ENCODE peak calls at places on chromosome 20, in six cellular contexts. One of them, this sample, is unnamed.

GRCh38 chr20:46214831-46215488 is 93.3 kb downstream of the CDH22 start:
- DNase-seq in CD4-positive, alpha-beta T cell: no peak
- DNase-seq in psoas muscle: no peak
- DNase-seq in GM06990: no peak
- DNase-seq in astrocyte of the cerebellum: no peak
- DNase-seq in AG09319: no peak
- DNase-seq in this sample: no peak

GRCh38 chr20:39775110-39775509 is 813.0 kb downstream of the DHX35 start:
- DNase-seq in CD4-positive, alpha-beta T cell: no peak
- DNase-seq in psoas muscle: peak; percentile 89
- DNase-seq in GM06990: no peak
- DNase-seq in astrocyte of the cerebellum: peak; percentile 98
- DNase-seq in AG09319: peak; percentile 74
- DNase-seq in this sample: peak; percentile 86

GRCh38 chr20:61798632-61799031 is 267.0 kb downstream of the TAF4 start:
- DNase-seq in CD4-positive, alpha-beta T cell: no peak
- DNase-seq in psoas muscle: peak; percentile 52
- DNase-seq in GM06990: no peak
- DNase-seq in astrocyte of the cerebellum: no peak
- DNase-seq in AG09319: no peak
- DNase-seq in this sample: peak; percentile 54

GRCh38 chr20:25057234-25058050 is 497 bp downstream of the ACSS1 start:
- DNase-seq in CD4-positive, alpha-beta T cell: peak; percentile 60
- DNase-seq in psoas muscle: peak; percentile 85
- DNase-seq in GM06990: peak; percentile 81
- DNase-seq in astrocyte of the cerebellum: no peak
- DNase-seq in AG09319: no peak
- DNase-seq in this sample: peak; percentile 93

GRCh38 chr20:51497542-51498467 is 44.7 kb downstream of the NFATC2 start:
- DNase-seq in CD4-positive, alpha-beta T cell: no peak
- DNase-seq in psoas muscle: peak; percentile 56
- DNase-seq in GM06990: peak; percentile 69
- DNase-seq in astrocyte of the cerebellum: no peak
- DNase-seq in AG09319: no peak
- DNase-seq in this sample: no peak

GRCh38 chr20:6051505-6051904 is 2.4 kb downstream of the LRRN4 start:
- DNase-seq in CD4-positive, alpha-beta T cell: no peak
- DNase-seq in psoas muscle: no peak
- DNase-seq in GM06990: no peak
- DNase-seq in astrocyte of the cerebellum: peak; percentile 73
- DNase-seq in AG09319: no peak
- DNase-seq in this sample: no peak

GRCh38 chr20:53512076-53512475 is 81.6 kb downstream of the ZNF217 start:
- DNase-seq in CD4-positive, alpha-beta T cell: no peak
- DNase-seq in psoas muscle: no peak
- DNase-seq in GM06990: no peak
- DNase-seq in astrocyte of the cerebellum: no peak
- DNase-seq in AG09319: no peak
- DNase-seq in this sample: no peak

GRCh38 chr20:37945034-37945660 is 42.2 kb downstream of the VSTM2L start:
- DNase-seq in CD4-positive, alpha-beta T cell: no peak
- DNase-seq in psoas muscle: no peak
- DNase-seq in GM06990: no peak
- DNase-seq in astrocyte of the cerebellum: no peak
- DNase-seq in AG09319: no peak
- DNase-seq in this sample: no peak

GRCh38 chr20:56171087-56172012 is 77.2 kb upstream of the MC3R start:
- DNase-seq in CD4-positive, alpha-beta T cell: no peak
- DNase-seq in psoas muscle: no peak
- DNase-seq in GM06990: no peak
- DNase-seq in astrocyte of the cerebellum: no peak
- DNase-seq in AG09319: no peak
- DNase-seq in this sample: no peak

GRCh38 chr20:45685896-45686295 is 15.9 kb upstream of the WFDC11 start:
- DNase-seq in CD4-positive, alpha-beta T cell: no peak
- DNase-seq in psoas muscle: no peak
- DNase-seq in GM06990: no peak
- DNase-seq in astrocyte of the cerebellum: no peak
- DNase-seq in AG09319: no peak
- DNase-seq in this sample: no peak

GRCh38 chr20:41358717-41359116 is 7.9 kb downstream of the EMILIN3 start:
- DNase-seq in CD4-positive, alpha-beta T cell: no peak
- DNase-seq in psoas muscle: peak; percentile 39
- DNase-seq in GM06990: no peak
- DNase-seq in astrocyte of the cerebellum: no peak
- DNase-seq in AG09319: no peak
- DNase-seq in this sample: no peak

GRCh38 chr20:61173267-61173666 is 78.8 kb upstream of the CDH4 start:
- DNase-seq in CD4-positive, alpha-beta T cell: no peak
- DNase-seq in psoas muscle: no peak
- DNase-seq in GM06990: no peak
- DNase-seq in astrocyte of the cerebellum: no peak
- DNase-seq in AG09319: no peak
- DNase-seq in this sample: no peak

GRCh38 chr20:16212790-16213189 is 360.5 kb downstream of the KIF16B start:
- DNase-seq in CD4-positive, alpha-beta T cell: no peak
- DNase-seq in psoas muscle: no peak
- DNase-seq in GM06990: no peak
- DNase-seq in astrocyte of the cerebellum: no peak
- DNase-seq in AG09319: no peak
- DNase-seq in this sample: no peak

GRCh38 chr20:57680131-57680716 is 29.6 kb downstream of the PMEPA1 start:
- DNase-seq in CD4-positive, alpha-beta T cell: no peak
- DNase-seq in psoas muscle: no peak
- DNase-seq in GM06990: peak; percentile 72
- DNase-seq in astrocyte of the cerebellum: no peak
- DNase-seq in AG09319: no peak
- DNase-seq in this sample: no peak

GRCh38 chr20:24667689-24668383 is 198.4 kb downstream of the SYNDIG1 start:
- DNase-seq in CD4-positive, alpha-beta T cell: no peak
- DNase-seq in psoas muscle: no peak
- DNase-seq in GM06990: no peak
- DNase-seq in astrocyte of the cerebellum: no peak
- DNase-seq in AG09319: no peak
- DNase-seq in this sample: peak; percentile 20

GRCh38 chr20:58891686-58892125 is 39.2 kb downstream of the GNAS start:
- DNase-seq in CD4-positive, alpha-beta T cell: peak; percentile 23
- DNase-seq in psoas muscle: peak; percentile 72
- DNase-seq in GM06990: no peak
- DNase-seq in astrocyte of the cerebellum: no peak
- DNase-seq in AG09319: no peak
- DNase-seq in this sample: peak; percentile 80

GRCh38 chr20:19322061-19322985 is 109.9 kb downstream of the SLC24A3 start:
- DNase-seq in CD4-positive, alpha-beta T cell: no peak
- DNase-seq in psoas muscle: no peak
- DNase-seq in GM06990: no peak
- DNase-seq in astrocyte of the cerebellum: no peak
- DNase-seq in AG09319: no peak
- DNase-seq in this sample: no peak

GRCh38 chr20:46857061-46857831 is 37.4 kb upstream of the EYA2 start:
- DNase-seq in CD4-positive, alpha-beta T cell: no peak
- DNase-seq in psoas muscle: no peak
- DNase-seq in GM06990: no peak
- DNase-seq in astrocyte of the cerebellum: no peak
- DNase-seq in AG09319: no peak
- DNase-seq in this sample: no peak

GRCh38 chr20:47389867-47390347 is 33.4 kb upstream of the ZMYND8 start:
- DNase-seq in CD4-positive, alpha-beta T cell: no peak
- DNase-seq in psoas muscle: no peak
- DNase-seq in GM06990: peak; percentile 71
- DNase-seq in astrocyte of the cerebellum: no peak
- DNase-seq in AG09319: peak; percentile 15
- DNase-seq in this sample: no peak

GRCh38 chr20:13683833-13684232 is 45.1 kb upstream of the TASP1 start:
- DNase-seq in CD4-positive, alpha-beta T cell: no peak
- DNase-seq in psoas muscle: no peak
- DNase-seq in GM06990: no peak
- DNase-seq in astrocyte of the cerebellum: no peak
- DNase-seq in AG09319: no peak
- DNase-seq in this sample: no peak

GRCh38 chr20:14986026-14986655 is 648.7 kb upstream of the FLRT3 start:
- DNase-seq in CD4-positive, alpha-beta T cell: no peak
- DNase-seq in psoas muscle: no peak
- DNase-seq in GM06990: no peak
- DNase-seq in astrocyte of the cerebellum: no peak
- DNase-seq in AG09319: no peak
- DNase-seq in this sample: peak; percentile 88

GRCh38 chr20:33131949-33132822 is 35.8 kb upstream of the BPIFA2 start:
- DNase-seq in CD4-positive, alpha-beta T cell: no peak
- DNase-seq in psoas muscle: no peak
- DNase-seq in GM06990: no peak
- DNase-seq in astrocyte of the cerebellum: no peak
- DNase-seq in AG09319: no peak
- DNase-seq in this sample: no peak

GRCh38 chr20:57654363-57654997 is 34.3 kb upstream of the ZBP1 start:
- DNase-seq in CD4-positive, alpha-beta T cell: peak; percentile 49
- DNase-seq in psoas muscle: peak; percentile 59
- DNase-seq in GM06990: no peak
- DNase-seq in astrocyte of the cerebellum: peak; percentile 29
- DNase-seq in AG09319: peak; percentile 25
- DNase-seq in this sample: peak; percentile 73

GRCh38 chr20:51021067-51022025 is 1.6 kb downstream of the KCNG1 start:
- DNase-seq in CD4-positive, alpha-beta T cell: no peak
- DNase-seq in psoas muscle: no peak
- DNase-seq in GM06990: no peak
- DNase-seq in astrocyte of the cerebellum: no peak
- DNase-seq in AG09319: no peak
- DNase-seq in this sample: no peak

GRCh38 chr20:47031821-47032220 is 137.2 kb downstream of the EYA2 start:
- DNase-seq in CD4-positive, alpha-beta T cell: no peak
- DNase-seq in psoas muscle: no peak
- DNase-seq in GM06990: no peak
- DNase-seq in astrocyte of the cerebellum: no peak
- DNase-seq in AG09319: no peak
- DNase-seq in this sample: no peak

GRCh38 chr20:54014301-54014914 is 56.0 kb downstream of the BCAS1 start:
- DNase-seq in CD4-positive, alpha-beta T cell: no peak
- DNase-seq in psoas muscle: no peak
- DNase-seq in GM06990: no peak
- DNase-seq in astrocyte of the cerebellum: no peak
- DNase-seq in AG09319: no peak
- DNase-seq in this sample: no peak

GRCh38 chr20:5608448-5609161 is 141.6 kb upstream of the SHLD1 start:
- DNase-seq in CD4-positive, alpha-beta T cell: no peak
- DNase-seq in psoas muscle: no peak
- DNase-seq in GM06990: peak; percentile 43
- DNase-seq in astrocyte of the cerebellum: peak; percentile 8
- DNase-seq in AG09319: no peak
- DNase-seq in this sample: no peak

GRCh38 chr20:38049800-38050199 is 16.3 kb downstream of the RPRD1B start:
- DNase-seq in CD4-positive, alpha-beta T cell: no peak
- DNase-seq in psoas muscle: no peak
- DNase-seq in GM06990: no peak
- DNase-seq in astrocyte of the cerebellum: peak; percentile 57
- DNase-seq in AG09319: peak; percentile 5
- DNase-seq in this sample: no peak

GRCh38 chr20:22773326-22773725 is 189.0 kb upstream of the FOXA2 start:
- DNase-seq in CD4-positive, alpha-beta T cell: no peak
- DNase-seq in psoas muscle: no peak
- DNase-seq in GM06990: no peak
- DNase-seq in astrocyte of the cerebellum: no peak
- DNase-seq in AG09319: no peak
- DNase-seq in this sample: no peak

GRCh38 chr20:25054995-25055629 is 2.8 kb downstream of the ACSS1 start:
- DNase-seq in CD4-positive, alpha-beta T cell: no peak
- DNase-seq in psoas muscle: no peak
- DNase-seq in GM06990: no peak
- DNase-seq in astrocyte of the cerebellum: no peak
- DNase-seq in AG09319: no peak
- DNase-seq in this sample: peak; percentile 7

GRCh38 chr20:8389381-8390368 is 257.6 kb downstream of the PLCB1 start:
- DNase-seq in CD4-positive, alpha-beta T cell: no peak
- DNase-seq in psoas muscle: no peak
- DNase-seq in GM06990: no peak
- DNase-seq in astrocyte of the cerebellum: peak; percentile 53
- DNase-seq in AG09319: peak; percentile 38
- DNase-seq in this sample: no peak

GRCh38 chr20:23528867-23529431 is 38.0 kb downstream of the CST8 start:
- DNase-seq in CD4-positive, alpha-beta T cell: no peak
- DNase-seq in psoas muscle: no peak
- DNase-seq in GM06990: no peak
- DNase-seq in astrocyte of the cerebellum: no peak
- DNase-seq in AG09319: no peak
- DNase-seq in this sample: no peak

GRCh38 chr20:10179574-10180298 is 38.9 kb upstream of the SNAP25 start:
- DNase-seq in CD4-positive, alpha-beta T cell: no peak
- DNase-seq in psoas muscle: no peak
- DNase-seq in GM06990: no peak
- DNase-seq in astrocyte of the cerebellum: no peak
- DNase-seq in AG09319: no peak
- DNase-seq in this sample: no peak
- TF ChIP-seq CTCF in CD4-positive, alpha-beta T cell: no peak
- TF ChIP-seq CTCF in psoas muscle: peak; percentile 5
- TF ChIP-seq CTCF in GM06990: peak; percentile 53
- TF ChIP-seq CTCF in astrocyte of the cerebellum: peak; percentile 50
- TF ChIP-seq CTCF in AG09319: peak; percentile 25
- TF ChIP-seq CTCF in this sample: peak; percentile 11

DNA sequence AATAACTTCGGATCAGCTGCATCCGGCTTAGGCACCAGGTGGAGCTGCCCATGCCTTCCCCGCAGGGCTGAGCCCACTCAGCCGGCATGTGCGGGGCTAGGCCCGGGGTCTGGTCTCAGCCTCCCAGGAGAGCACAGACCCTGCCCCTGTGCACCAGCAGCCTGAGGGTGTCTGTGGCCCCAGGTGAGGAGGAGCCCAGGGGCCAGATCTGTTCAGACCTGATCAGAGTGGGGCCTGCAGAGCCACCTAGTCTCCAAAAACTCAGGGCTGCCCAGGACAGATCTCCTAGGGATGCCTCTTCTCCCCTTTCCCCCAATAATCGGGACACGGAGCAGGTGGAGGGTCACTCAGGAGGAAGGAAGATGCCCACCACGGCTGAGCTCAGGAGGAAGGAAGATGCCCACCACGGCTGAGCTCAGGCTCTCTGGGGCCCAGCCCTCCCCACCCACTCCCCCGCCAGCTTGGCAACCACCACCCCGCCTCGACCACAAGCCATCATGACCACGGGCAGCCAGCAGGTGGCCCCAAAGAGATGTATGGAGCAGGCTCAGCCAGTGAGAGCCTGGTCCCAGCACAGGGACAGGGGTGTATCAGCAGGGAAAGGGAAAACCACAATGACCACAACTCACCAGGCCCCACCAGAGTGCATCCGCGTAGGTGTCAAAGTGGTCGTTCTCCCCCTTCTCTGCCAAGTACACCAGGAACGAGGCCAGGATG is 30.5 kb downstream of the KCNQ2 start:
- DNase-seq in CD4-positive, alpha-beta T cell: peak; percentile 29
- DNase-seq in psoas muscle: peak; percentile 71
- DNase-seq in GM06990: peak; percentile 71
- DNase-seq in astrocyte of the cerebellum: no peak
- DNase-seq in AG09319: no peak
- DNase-seq in this sample: no peak
- TF ChIP-seq CTCF in CD4-positive, alpha-beta T cell: peak; percentile 46
- TF ChIP-seq CTCF in psoas muscle: peak; percentile 31
- TF ChIP-seq CTCF in GM06990: peak; percentile 83
- TF ChIP-seq CTCF in astrocyte of the cerebellum: no peak
- TF ChIP-seq CTCF in AG09319: peak; percentile 19
- TF ChIP-seq CTCF in this sample: peak; percentile 30

GRCh38 chr20:35269055-35269781 is 8.7 kb downstream of the MMP24OS start:
- DNase-seq in CD4-positive, alpha-beta T cell: no peak
- DNase-seq in psoas muscle: peak; percentile 76
- DNase-seq in GM06990: no peak
- DNase-seq in astrocyte of the cerebellum: peak; percentile 31
- DNase-seq in AG09319: no peak
- DNase-seq in this sample: peak; percentile 90
- TF ChIP-seq CTCF in CD4-positive, alpha-beta T cell: peak; percentile 62
- TF ChIP-seq CTCF in psoas muscle: peak; percentile 56
- TF ChIP-seq CTCF in GM06990: peak; percentile 86
- TF ChIP-seq CTCF in astrocyte of the cerebellum: peak; percentile 91
- TF ChIP-seq CTCF in AG09319: peak; percentile 83
- TF ChIP-seq CTCF in this sample: peak; percentile 73

GRCh38 chr20:31595654-31596411 is 9.3 kb upstream of the ID1 start:
- DNase-seq in CD4-positive, alpha-beta T cell: no peak
- DNase-seq in psoas muscle: peak; percentile 83
- DNase-seq in GM06990: no peak
- DNase-seq in astrocyte of the cerebellum: no peak
- DNase-seq in AG09319: peak; percentile 95
- DNase-seq in this sample: peak; percentile 93
- TF ChIP-seq CTCF in CD4-positive, alpha-beta T cell: no peak
- TF ChIP-seq CTCF in psoas muscle: no peak
- TF ChIP-seq CTCF in GM06990: no peak
- TF ChIP-seq CTCF in astrocyte of the cerebellum: no peak
- TF ChIP-seq CTCF in AG09319: no peak
- TF ChIP-seq CTCF in this sample: no peak

This sample was measured in kidney.